ENCODE peak calls at places on chromosome 1, in nine cellular contexts. One of them, this sample, is unnamed.

GRCh38 chr1:65339866-65340483 is 30.6 kb downstream of the DNAJC6 start:
- DNase-seq in mammary epithelial cell: peak
- DNase-seq in Panc1: no peak
- DNase-seq in A549: no peak
- DNase-seq in GM12865: no peak
- DNase-seq in endodermal cell: no peak
- DNase-seq in fibroblast of pulmonary artery: peak
- DNase-seq in kidney: no peak
- DNase-seq in fibroblast of lung: peak
- DNase-seq in this sample: no peak

GRCh38 chr1:32112800-32113375 is 5.0 kb downstream of the KPNA6 start:
- DNase-seq in mammary epithelial cell: no peak
- DNase-seq in Panc1: no peak
- DNase-seq in A549: no peak
- DNase-seq in GM12865: no peak
- DNase-seq in endodermal cell: no peak
- DNase-seq in fibroblast of pulmonary artery: no peak
- DNase-seq in kidney: no peak
- DNase-seq in fibroblast of lung: no peak
- DNase-seq in this sample: no peak

GRCh38 chr1:53792751-53793150 is 45.3 kb downstream of the NDC1 start:
- DNase-seq in mammary epithelial cell: no peak
- DNase-seq in Panc1: no peak
- DNase-seq in A549: no peak
- DNase-seq in GM12865: no peak
- DNase-seq in endodermal cell: no peak
- DNase-seq in fibroblast of pulmonary artery: no peak
- DNase-seq in kidney: no peak
- DNase-seq in fibroblast of lung: no peak
- DNase-seq in this sample: no peak

GRCh38 chr1:41773144-41773571 is 145.6 kb downstream of the HIVEP3 start:
- DNase-seq in mammary epithelial cell: peak
- DNase-seq in Panc1: no peak
- DNase-seq in A549: no peak
- DNase-seq in GM12865: no peak
- DNase-seq in endodermal cell: no peak
- DNase-seq in fibroblast of pulmonary artery: peak
- DNase-seq in kidney: no peak
- DNase-seq in fibroblast of lung: peak
- DNase-seq in this sample: peak

GRCh38 chr1:175976865-175977642 is 230.0 kb downstream of the COP1 start:
- DNase-seq in mammary epithelial cell: no peak
- DNase-seq in Panc1: no peak
- DNase-seq in A549: no peak
- DNase-seq in GM12865: no peak
- DNase-seq in endodermal cell: no peak
- DNase-seq in fibroblast of pulmonary artery: peak
- DNase-seq in kidney: no peak
- DNase-seq in fibroblast of lung: peak
- DNase-seq in this sample: peak

GRCh38 chr1:235999259-235999925 is 65.5 kb downstream of the NID1 start:
- DNase-seq in mammary epithelial cell: peak
- DNase-seq in Panc1: peak
- DNase-seq in A549: peak
- DNase-seq in GM12865: peak
- DNase-seq in endodermal cell: no peak
- DNase-seq in fibroblast of pulmonary artery: peak
- DNase-seq in kidney: no peak
- DNase-seq in fibroblast of lung: peak
- DNase-seq in this sample: peak

GRCh38 chr1:180778782-180779398 is 133.8 kb upstream of the KIAA1614 start:
- DNase-seq in mammary epithelial cell: peak
- DNase-seq in Panc1: no peak
- DNase-seq in A549: peak
- DNase-seq in GM12865: peak
- DNase-seq in endodermal cell: peak
- DNase-seq in fibroblast of pulmonary artery: peak
- DNase-seq in kidney: no peak
- DNase-seq in fibroblast of lung: no peak
- DNase-seq in this sample: no peak

GRCh38 chr1:27138368-27138767 is 16.6 kb downstream of the SLC9A1 start:
- DNase-seq in mammary epithelial cell: no peak
- DNase-seq in Panc1: no peak
- DNase-seq in A549: no peak
- DNase-seq in GM12865: no peak
- DNase-seq in endodermal cell: no peak
- DNase-seq in fibroblast of pulmonary artery: no peak
- DNase-seq in kidney: no peak
- DNase-seq in fibroblast of lung: no peak
- DNase-seq in this sample: no peak

GRCh38 chr1:53086504-53087070 is 24.6 kb downstream of the PODN start:
- DNase-seq in mammary epithelial cell: no peak
- DNase-seq in Panc1: no peak
- DNase-seq in A549: no peak
- DNase-seq in GM12865: no peak
- DNase-seq in endodermal cell: no peak
- DNase-seq in fibroblast of pulmonary artery: no peak
- DNase-seq in kidney: no peak
- DNase-seq in fibroblast of lung: no peak
- DNase-seq in this sample: no peak

GRCh38 chr1:9439074-9439761 is 100.0 kb upstream of the SLC25A33 start:
- DNase-seq in mammary epithelial cell: peak
- DNase-seq in Panc1: no peak
- DNase-seq in A549: no peak
- DNase-seq in GM12865: no peak
- DNase-seq in endodermal cell: no peak
- DNase-seq in fibroblast of pulmonary artery: peak
- DNase-seq in kidney: no peak
- DNase-seq in fibroblast of lung: no peak
- DNase-seq in this sample: no peak

GRCh38 chr1:179121159-179121938 is 39.5 kb downstream of the TOR3A start:
- DNase-seq in mammary epithelial cell: no peak
- DNase-seq in Panc1: no peak
- DNase-seq in A549: peak
- DNase-seq in GM12865: peak
- DNase-seq in endodermal cell: peak
- DNase-seq in fibroblast of pulmonary artery: peak
- DNase-seq in kidney: no peak
- DNase-seq in fibroblast of lung: peak
- DNase-seq in this sample: peak

GRCh38 chr1:187042538-187042937 is 213.8 kb downstream of the PLA2G4A start:
- DNase-seq in mammary epithelial cell: no peak
- DNase-seq in Panc1: no peak
- DNase-seq in A549: no peak
- DNase-seq in GM12865: no peak
- DNase-seq in endodermal cell: no peak
- DNase-seq in fibroblast of pulmonary artery: no peak
- DNase-seq in kidney: no peak
- DNase-seq in fibroblast of lung: no peak
- DNase-seq in this sample: no peak

GRCh38 chr1:155070721-155071556 is 7.4 kb downstream of the EFNA4 start:
- DNase-seq in mammary epithelial cell: no peak
- DNase-seq in Panc1: no peak
- DNase-seq in A549: no peak
- DNase-seq in GM12865: peak
- DNase-seq in endodermal cell: peak
- DNase-seq in fibroblast of pulmonary artery: peak
- DNase-seq in kidney: peak
- DNase-seq in fibroblast of lung: peak
- DNase-seq in this sample: peak

GRCh38 chr1:199015799-199016198 is 377.0 kb downstream of the PTPRC start:
- DNase-seq in mammary epithelial cell: no peak
- DNase-seq in Panc1: no peak
- DNase-seq in A549: no peak
- DNase-seq in GM12865: no peak
- DNase-seq in endodermal cell: no peak
- DNase-seq in fibroblast of pulmonary artery: no peak
- DNase-seq in kidney: no peak
- DNase-seq in fibroblast of lung: no peak
- DNase-seq in this sample: no peak

GRCh38 chr1:10529772-10530171 is 55.0 kb downstream of the PEX14 start:
- DNase-seq in mammary epithelial cell: no peak
- DNase-seq in Panc1: no peak
- DNase-seq in A549: no peak
- DNase-seq in GM12865: no peak
- DNase-seq in endodermal cell: peak
- DNase-seq in fibroblast of pulmonary artery: no peak
- DNase-seq in kidney: no peak
- DNase-seq in fibroblast of lung: no peak
- DNase-seq in this sample: no peak

GRCh38 chr1:23103001-23103879 is 65.4 kb downstream of the LUZP1 start:
- DNase-seq in mammary epithelial cell: peak
- DNase-seq in Panc1: peak
- DNase-seq in A549: no peak
- DNase-seq in GM12865: peak
- DNase-seq in endodermal cell: no peak
- DNase-seq in fibroblast of pulmonary artery: peak
- DNase-seq in kidney: no peak
- DNase-seq in fibroblast of lung: peak
- DNase-seq in this sample: no peak

GRCh38 chr1:114756949-114757454 is 782 bp downstream of the CSDE1 start:
- DNase-seq in mammary epithelial cell: peak
- DNase-seq in Panc1: no peak
- DNase-seq in A549: peak
- DNase-seq in GM12865: no peak
- DNase-seq in endodermal cell: no peak
- DNase-seq in fibroblast of pulmonary artery: peak
- DNase-seq in kidney: peak
- DNase-seq in fibroblast of lung: peak
- DNase-seq in this sample: peak

GRCh38 chr1:24438423-24438901 is 22.9 kb downstream of the NIPAL3 start:
- DNase-seq in mammary epithelial cell: no peak
- DNase-seq in Panc1: no peak
- DNase-seq in A549: no peak
- DNase-seq in GM12865: no peak
- DNase-seq in endodermal cell: peak
- DNase-seq in fibroblast of pulmonary artery: peak
- DNase-seq in kidney: no peak
- DNase-seq in fibroblast of lung: no peak
- DNase-seq in this sample: peak

GRCh38 chr1:74011736-74012135 is 186.2 kb downstream of the LRRIQ3 start:
- DNase-seq in mammary epithelial cell: no peak
- DNase-seq in Panc1: no peak
- DNase-seq in A549: no peak
- DNase-seq in GM12865: no peak
- DNase-seq in endodermal cell: no peak
- DNase-seq in fibroblast of pulmonary artery: no peak
- DNase-seq in kidney: no peak
- DNase-seq in fibroblast of lung: no peak
- DNase-seq in this sample: no peak

GRCh38 chr1:192080671-192081070 is 77.6 kb upstream of the RGS18 start:
- DNase-seq in mammary epithelial cell: no peak
- DNase-seq in Panc1: no peak
- DNase-seq in A549: no peak
- DNase-seq in GM12865: no peak
- DNase-seq in endodermal cell: no peak
- DNase-seq in fibroblast of pulmonary artery: no peak
- DNase-seq in kidney: no peak
- DNase-seq in fibroblast of lung: no peak
- DNase-seq in this sample: no peak

GRCh38 chr1:93605812-93606512 is 75.7 kb downstream of the BCAR3 start:
- DNase-seq in mammary epithelial cell: peak
- DNase-seq in Panc1: peak
- DNase-seq in A549: peak
- DNase-seq in GM12865: no peak
- DNase-seq in endodermal cell: peak
- DNase-seq in fibroblast of pulmonary artery: peak
- DNase-seq in kidney: no peak
- DNase-seq in fibroblast of lung: peak
- DNase-seq in this sample: peak

GRCh38 chr1:43365678-43366077 is 2.1 kb downstream of the ELOVL1 start:
- DNase-seq in mammary epithelial cell: no peak
- DNase-seq in Panc1: no peak
- DNase-seq in A549: no peak
- DNase-seq in GM12865: no peak
- DNase-seq in endodermal cell: no peak
- DNase-seq in fibroblast of pulmonary artery: no peak
- DNase-seq in kidney: no peak
- DNase-seq in fibroblast of lung: no peak
- DNase-seq in this sample: no peak
- H3K4me3 ChIP-seq in mammary epithelial cell: peak
- H3K4me3 ChIP-seq in Panc1: peak
- H3K4me3 ChIP-seq in A549: no peak
- H3K4me3 ChIP-seq in GM12865: peak
- H3K4me3 ChIP-seq in endodermal cell: no peak
- H3K4me3 ChIP-seq in fibroblast of pulmonary artery: no peak
- H3K4me3 ChIP-seq in kidney: no peak
- H3K4me3 ChIP-seq in fibroblast of lung: no peak
- H3K4me3 ChIP-seq in this sample: no peak

GRCh38 chr1:94852758-94853157 is 32.6 kb downstream of the SLC44A3 start:
- DNase-seq in mammary epithelial cell: no peak
- DNase-seq in Panc1: no peak
- DNase-seq in A549: no peak
- DNase-seq in GM12865: no peak
- DNase-seq in endodermal cell: no peak
- DNase-seq in fibroblast of pulmonary artery: peak
- DNase-seq in kidney: no peak
- DNase-seq in fibroblast of lung: no peak
- DNase-seq in this sample: no peak
- TF ChIP-seq CTCF in mammary epithelial cell: no peak
- TF ChIP-seq CTCF in Panc1: no peak
- TF ChIP-seq CTCF in A549: no peak
- TF ChIP-seq CTCF in GM12865: no peak
- TF ChIP-seq CTCF in endodermal cell: peak
- TF ChIP-seq CTCF in fibroblast of pulmonary artery: peak
- TF ChIP-seq CTCF in kidney: peak
- TF ChIP-seq CTCF in fibroblast of lung: peak
- TF ChIP-seq CTCF in this sample: peak

DNA sequence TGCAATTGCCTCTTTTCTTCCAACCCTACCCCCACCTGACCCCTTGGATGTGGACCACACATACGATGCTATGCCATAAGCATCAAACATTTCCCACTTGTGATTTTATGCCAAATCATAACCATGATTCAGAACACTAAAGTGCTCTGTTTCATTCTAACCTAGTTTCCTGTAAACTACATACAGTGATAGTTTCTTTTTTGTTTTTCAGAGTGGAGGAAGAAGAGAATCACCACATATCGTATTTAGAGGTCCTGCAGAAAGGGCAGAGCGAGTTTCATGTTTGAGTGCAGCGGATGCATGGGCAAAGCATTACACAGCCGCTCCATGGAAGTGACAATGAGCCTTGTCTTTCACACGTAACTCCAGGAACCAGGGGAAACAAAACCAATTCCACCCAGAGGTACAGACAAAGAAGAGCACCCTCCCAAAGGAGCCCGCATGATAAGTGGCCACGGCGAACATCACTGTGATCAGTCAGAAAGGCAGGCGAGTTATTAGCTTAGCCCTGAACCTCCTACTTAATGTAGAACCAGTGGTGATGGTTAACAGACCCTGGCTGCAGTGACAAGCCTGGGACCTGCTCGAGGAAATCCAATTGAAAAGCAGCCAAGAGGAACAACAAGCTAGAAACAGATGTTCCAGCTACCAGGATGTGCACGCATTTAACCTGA is 64.0 kb upstream of the ZNF281 start:
- DNase-seq in mammary epithelial cell: no peak
- DNase-seq in Panc1: no peak
- DNase-seq in A549: no peak
- DNase-seq in GM12865: peak
- DNase-seq in endodermal cell: no peak
- DNase-seq in fibroblast of pulmonary artery: peak
- DNase-seq in kidney: no peak
- DNase-seq in fibroblast of lung: peak
- DNase-seq in this sample: peak
- H3K4me3 ChIP-seq in mammary epithelial cell: no peak
- H3K4me3 ChIP-seq in Panc1: no peak
- H3K4me3 ChIP-seq in A549: no peak
- H3K4me3 ChIP-seq in GM12865: peak
- H3K4me3 ChIP-seq in endodermal cell: no peak
- H3K4me3 ChIP-seq in fibroblast of pulmonary artery: no peak
- H3K4me3 ChIP-seq in kidney: no peak
- H3K4me3 ChIP-seq in fibroblast of lung: no peak
- H3K4me3 ChIP-seq in this sample: peak

GRCh38 chr1:208475951-208476824 is 232.0 kb upstream of the PLXNA2 start:
- DNase-seq in mammary epithelial cell: no peak
- DNase-seq in Panc1: no peak
- DNase-seq in A549: no peak
- DNase-seq in GM12865: no peak
- DNase-seq in endodermal cell: peak
- DNase-seq in fibroblast of pulmonary artery: no peak
- DNase-seq in kidney: no peak
- DNase-seq in fibroblast of lung: peak
- DNase-seq in this sample: peak
- TF ChIP-seq CTCF in mammary epithelial cell: peak
- TF ChIP-seq CTCF in Panc1: no peak
- TF ChIP-seq CTCF in A549: no peak
- TF ChIP-seq CTCF in GM12865: no peak
- TF ChIP-seq CTCF in endodermal cell: peak
- TF ChIP-seq CTCF in fibroblast of pulmonary artery: no peak
- TF ChIP-seq CTCF in kidney: no peak
- TF ChIP-seq CTCF in fibroblast of lung: peak
- TF ChIP-seq CTCF in this sample: peak

This sample was measured in AG10803.